ENCODE peak calls at places on chromosomes 7 and 10, in eight cellular contexts. G is Karpas-422, J is SK-N-SH, D is OCI-LY7, R is mesenchymal stem cell, S is K562, T is neural progenitor cell, U is PC-9. V is an unnamed sample.

GRCh38 chr10:34628174-34628802 is 186.8 kb downstream of the PARD3 start:
- DNase-seq in G (no peak), J (peak; percentile 66), D (no peak), R (no peak), S (peak; percentile 74), T (no peak), U (no peak), V (peak; percentile 58)

GRCh38 chr10:70885931-70886903 is 2.1 kb downstream of the PCBD1 start:
- DNase-seq in G (peak; percentile 10), J (no peak), D (no peak), R (no peak), S (no peak), T (no peak), U (no peak), V (no peak)

GRCh38 chr7:106604303-106604918 is 56.5 kb downstream of the CCDC71L start:
- DNase-seq in G (no peak), J (no peak), D (no peak), R (no peak), S (no peak), T (no peak), U (no peak), V (no peak)

GRCh38 chr10:28471705-28472050 is 61.2 kb upstream of the WAC start:
- DNase-seq in G (no peak), J (no peak), D (no peak), R (no peak), S (no peak), T (no peak), U (no peak), V (no peak)

GRCh38 chr7:108293190-108293612 is 163.0 kb downstream of the NRCAM start:
- DNase-seq in G (peak; percentile 31), J (no peak), D (no peak), R (no peak), S (no peak), T (peak; percentile 60), U (no peak), V (no peak)

GRCh38 chr10:49734676-49735075 is 27.4 kb downstream of the OGDHL start:
- DNase-seq in G (no peak), J (no peak), D (no peak), R (no peak), S (no peak), T (no peak), U (peak; percentile 22), V (no peak)

GRCh38 chr7:52547301-52547920 is 488.0 kb upstream of the POM121L12 start:
- DNase-seq in G (no peak), J (no peak), D (no peak), R (no peak), S (no peak), T (peak; percentile 37), U (no peak), V (no peak)

GRCh38 chr7:109549461-109549860 is 979.8 kb downstream of the DNAJB9 start:
- DNase-seq in G (no peak), J (no peak), D (no peak), R (no peak), S (no peak), T (no peak), U (no peak), V (no peak)

GRCh38 chr10:99329891-99330674 is 927 bp downstream of the CNNM1 start:
- DNase-seq in G (no peak), J (peak; percentile 83), D (no peak), R (peak; percentile 43), S (no peak), T (peak; percentile 66), U (no peak), V (peak; percentile 17)
- H2AFZ ChIP-seq in G (no peak overlapping the region), J (no peak overlapping the region), D (no peak overlapping the region), R (peak overlapping the region; percentile 94), S (no peak overlapping the region), T (peak overlapping the region; percentile 71), U (no peak overlapping the region), V (no peak overlapping the region)

DNA sequence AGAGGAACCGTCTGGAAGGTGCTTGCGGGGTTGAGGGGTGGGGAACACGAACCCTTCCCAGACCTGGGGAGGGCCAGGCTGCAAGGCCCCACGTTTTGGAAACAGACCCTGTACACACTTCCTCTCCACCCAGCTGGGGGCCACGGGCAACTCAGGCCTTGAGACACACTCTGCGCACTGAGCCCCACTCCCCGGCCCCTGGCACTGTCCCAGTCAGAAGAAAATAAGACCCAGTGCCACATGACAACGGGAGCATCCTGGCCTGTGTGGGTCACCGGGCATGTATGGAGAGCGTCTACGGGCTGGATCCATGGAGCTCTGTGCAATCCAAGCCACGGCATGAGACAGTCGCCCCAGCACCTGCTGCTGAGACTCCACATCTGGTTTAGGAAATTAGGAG is 63.7 kb downstream of the CARD11 start:
- DNase-seq in G (no peak), J (no peak), D (no peak), R (no peak), S (no peak), T (no peak), U (no peak), V (no peak)
- H3K4me3 ChIP-seq in G (peak overlapping the region; percentile 65), J (no peak overlapping the region), D (peak overlapping the region; percentile 73), R (no peak overlapping the region), S (no peak overlapping the region), T (no peak overlapping the region), U (no peak overlapping the region), V (no peak overlapping the region)

GRCh38 chr10:101967119-101967518 is 88.9 kb downstream of the ARMH3 start:
- DNase-seq in G (no peak), J (no peak), D (no peak), R (no peak), S (no peak), T (no peak), U (no peak), V (no peak)

GRCh38 chr10:101961591-101962498 is 94.1 kb downstream of the ARMH3 start:
- DNase-seq in G (no peak), J (no peak), D (no peak), R (peak; percentile 50), S (no peak), T (no peak), U (no peak), V (peak; percentile 68)

GRCh38 chr10:101967713-101968112 is 88.3 kb downstream of the ARMH3 start:
- DNase-seq in G (no peak), J (no peak), D (no peak), R (no peak), S (no peak), T (no peak), U (no peak), V (peak; percentile 68)

GRCh38 chr10:101968286-101968685 is 87.7 kb downstream of the ARMH3 start:
- DNase-seq in G (peak; percentile 47), J (no peak), D (peak; percentile 4), R (no peak), S (no peak), T (no peak), U (no peak), V (no peak)

GRCh38 chr10:101965075-101965765 is 90.8 kb downstream of the ARMH3 start:
- DNase-seq in G (no peak), J (no peak), D (no peak), R (no peak), S (no peak), T (no peak), U (no peak), V (no peak)
- H2AFZ ChIP-seq in G (no peak overlapping the region), J (no peak overlapping the region), D (no peak overlapping the region), R (no peak overlapping the region), S (no peak overlapping the region), T (no peak overlapping the region), U (no peak overlapping the region), V (no peak overlapping the region)

DNA sequence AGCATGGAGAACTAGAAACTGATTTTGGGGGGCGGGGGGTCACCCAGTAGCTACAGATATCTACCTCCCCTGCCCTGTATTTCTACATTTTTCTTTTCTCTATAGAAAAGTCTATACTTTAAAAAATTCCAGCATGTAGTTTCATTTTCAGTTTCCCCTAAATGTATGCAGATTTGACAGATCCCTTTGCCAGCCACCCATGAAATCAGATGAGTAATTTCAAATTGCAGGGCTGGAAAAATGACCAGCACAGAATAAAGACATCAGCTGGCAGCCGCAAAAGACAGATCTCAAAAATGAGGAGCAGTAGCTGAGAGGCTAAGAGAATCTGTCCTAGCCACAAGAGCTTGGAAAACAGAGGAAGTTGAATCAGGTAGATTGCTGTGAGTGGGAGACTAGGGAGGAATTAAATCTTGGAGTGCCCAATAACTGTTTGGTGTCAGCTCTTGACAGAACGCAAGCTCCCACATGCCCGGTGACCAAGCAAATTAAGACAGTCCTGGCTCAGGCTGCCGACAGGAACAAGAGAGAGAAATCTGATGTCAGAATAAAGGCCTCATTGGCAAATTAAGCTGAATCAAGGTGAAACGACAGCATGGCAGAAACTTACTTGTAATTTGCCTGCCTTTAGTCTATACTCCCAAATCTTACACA is 24.5 kb downstream of the ADRB1 start:
- DNase-seq in G (no peak), J (no peak), D (no peak), R (peak; percentile 20), S (no peak), T (no peak), U (no peak), V (no peak)
- H3K4me3 ChIP-seq in G (no peak overlapping the region), J (no peak overlapping the region), D (no peak overlapping the region), R (no peak overlapping the region), S (no peak overlapping the region), T (no peak overlapping the region), U (no peak overlapping the region), V (no peak overlapping the region)

DNA sequence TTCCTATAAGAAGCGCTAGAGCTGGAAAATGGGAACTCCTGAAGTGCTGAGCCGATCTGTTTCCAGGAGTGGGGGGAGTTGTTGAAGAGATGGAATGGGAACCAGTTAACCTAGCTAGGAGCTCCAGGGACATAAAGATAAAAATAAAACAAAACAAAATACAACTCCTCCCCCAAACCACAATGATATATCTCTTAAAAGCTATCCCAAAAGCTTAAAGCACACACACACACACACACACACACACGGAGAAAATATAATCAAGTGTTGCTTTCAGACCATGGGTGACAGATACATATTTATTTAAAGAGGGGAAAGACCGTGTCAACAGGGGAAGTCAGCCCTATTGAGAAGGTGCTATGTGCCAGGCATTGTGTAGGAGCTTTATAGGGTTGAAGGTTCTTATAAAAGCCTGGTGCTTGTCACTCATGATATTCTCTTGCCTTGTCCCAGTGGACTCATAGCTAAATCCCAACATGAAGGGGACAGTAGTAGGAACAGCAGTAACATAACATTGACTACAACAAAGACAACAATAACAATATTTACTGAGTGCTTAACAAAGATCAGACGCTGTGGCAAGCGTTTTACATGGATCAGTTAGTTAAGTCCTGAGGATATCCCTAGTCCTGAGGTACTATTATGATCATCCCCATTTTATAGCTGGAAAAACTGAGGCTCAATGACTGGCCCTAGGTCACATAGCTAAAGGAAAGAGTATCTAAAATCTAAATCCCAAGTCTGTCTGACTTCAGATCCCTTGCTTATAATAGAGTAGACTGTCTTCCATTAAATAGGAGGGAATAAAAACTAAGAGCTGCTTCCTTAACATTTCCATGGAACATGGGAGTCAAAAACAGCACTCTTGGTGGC is 115.5 kb downstream of the SPAG6 start:
- DNase-seq in G (no peak), J (no peak), D (no peak), R (no peak), S (no peak), T (no peak), U (no peak), V (no peak)
- H2AFZ ChIP-seq in G (no peak overlapping the region), J (no peak overlapping the region), D (no peak overlapping the region), R (no peak overlapping the region), S (peak overlapping the region; percentile 26), T (no peak overlapping the region), U (no peak overlapping the region), V (no peak overlapping the region)